ENCODE peak calls at places on chromosomes 16 and 17, in five cellular contexts. M is putamen; D is iris pigment epithelial cell; T is NCI-H1417 treated with DMSO at 0.1 percent for 48 hours; P is stimulated activated CD8-positive, alpha-beta memory T cell treated with anti-CD3 and anti-CD28 coated beads, Interleukin-15, amount 100 ng/mL, for 1 hour. O is an unnamed sample.

GRCh38 chr17:21368545-21369246 is 7.5 kb upstream of the KCNJ12 start:
- DNase-seq in P (no peak), D (no peak), M (no peak), T (no peak), O (no peak)

GRCh38 chr17:850828-851759 is 68.9 kb downstream of the MRM3 start:
- DNase-seq in D (peak; percentile 57), T (no peak), P (no peak), M (no peak), O (no peak)

GRCh38 chr17:27473748-27474609 is 17.7 kb downstream of the KSR1 start:
- DNase-seq in D (no peak), T (no peak), M (no peak), P (peak; percentile 48), O (no peak)

GRCh38 chr16:86100205-86101134 is 201.5 kb downstream of the IRF8 start:
- DNase-seq in M (no peak), D (peak; percentile 30), T (no peak), P (no peak), O (no peak)

GRCh38 chr16:80208015-80208414 is 332.8 kb upstream of the DYNLRB2 start:
- DNase-seq in M (no peak), D (no peak), T (peak; percentile 12), P (no peak), O (no peak)

GRCh38 chr16:69049146-69049545 is 56.3 kb upstream of the HAS3 start:
- DNase-seq in T (no peak), M (no peak), D (peak; percentile 79), P (no peak), O (no peak)

GRCh38 chr17:73489333-73489732 is 154.9 kb downstream of the SDK2 start:
- DNase-seq in D (no peak), T (no peak), P (no peak), M (no peak), O (no peak)

GRCh38 chr17:61981323-61981722 is 53.5 kb upstream of the INTS2 start:
- DNase-seq in T (no peak), P (no peak), D (peak; percentile 31), M (no peak), O (no peak)

GRCh38 chr17:56269509-56269908 is 116.2 kb downstream of the ANKFN1 start:
- DNase-seq in T (no peak), M (no peak), P (no peak), D (peak; percentile 11), O (no peak)

GRCh38 chr16:27314161-27314723 is 468 bp downstream of the IL4R start:
- DNase-seq in T (no peak), M (no peak), P (peak; percentile 30), D (peak; percentile 96), O (no peak)

GRCh38 chr17:43962479-43962878 is 8.7 kb upstream of the PYY start:
- DNase-seq in D (no peak), T (no peak), M (no peak), P (no peak), O (no peak)

GRCh38 chr17:29590979-29591736 is 1.7 kb upstream of the GIT1 start:
- DNase-seq in D (peak; percentile 68), P (no peak), M (no peak), T (no peak), O (no peak)

GRCh38 chr17:59327891-59328290 is 3.6 kb upstream of the YPEL2 start:
- DNase-seq in D (no peak), T (no peak), P (no peak), M (no peak), O (no peak)

GRCh38 chr17:3678095-3678820 is 9.6 kb downstream of the EMC6 start:
- DNase-seq in T (no peak), M (no peak), P (no peak), D (no peak), O (no peak)

GRCh38 chr16:12390644-12391043 is 413.0 kb downstream of the CPPED1 start:
- DNase-seq in P (no peak), M (no peak), D (peak; percentile 31), T (no peak), O (no peak)

GRCh38 chr16:73228649-73229048 is 180.7 kb upstream of the ZFHX3 start:
- DNase-seq in D (peak; percentile 84), T (no peak), M (no peak), P (no peak), O (no peak)

GRCh38 chr16:17676171-17676570 is 205.4 kb upstream of the XYLT1 start:
- DNase-seq in D (no peak), T (no peak), M (no peak), P (no peak), O (no peak)

GRCh38 chr17:80362428-80363119 is 52.4 kb upstream of the ENDOV start:
- DNase-seq in T (no peak), D (peak; percentile 49), M (no peak), P (no peak), O (no peak)

GRCh38 chr17:76601042-76601441 is 15.4 kb upstream of the ST6GALNAC2 start:
- DNase-seq in M (no peak), T (no peak), P (no peak), D (no peak), O (no peak)

GRCh38 chr17:29929544-29930398 is at the start of gene SSH2:
- DNase-seq in M (peak; percentile 89), T (peak; percentile 58), P (peak; percentile 71), D (peak; percentile 84), O (peak; percentile 64)

GRCh38 chr17:39132192-39132600 is 19.2 kb downstream of the PLXDC1 start:
- DNase-seq in P (no peak), M (no peak), T (no peak), D (peak; percentile 51), O (no peak)

GRCh38 chr16:57409065-57409464 is 4.5 kb downstream of the CCL17 start:
- DNase-seq in T (no peak), M (no peak), P (no peak), D (no peak), O (no peak)

GRCh38 chr16:57374067-57374534 is 1.8 kb downstream of the CX3CL1 start:
- DNase-seq in M (peak; percentile 83), P (no peak), T (no peak), D (peak; percentile 17), O (no peak)

GRCh38 chr17:74005790-74006189 is 197.7 kb upstream of the RPL38 start:
- DNase-seq in D (no peak), T (no peak), P (no peak), M (no peak), O (no peak)

GRCh38 chr17:66302761-66303626 is 581 bp downstream of the PRKCA start:
- DNase-seq in P (peak; percentile 14), D (no peak), M (peak; percentile 38), T (no peak), O (no peak)

GRCh38 chr16:21611546-21612384 is 12.4 kb downstream of the METTL9 start:
- DNase-seq in M (no peak), T (no peak), D (peak; percentile 63), P (no peak), O (no peak)

GRCh38 chr16:9003322-9003721 is 39.6 kb upstream of the USP7 start:
- DNase-seq in M (no peak), D (no peak), T (peak; percentile 52), P (no peak), O (no peak)

GRCh38 chr16:17835118-17835949 is 364.6 kb upstream of the XYLT1 start:
- DNase-seq in P (no peak), D (no peak), T (no peak), M (no peak), O (no peak)

O was measured in NCI-H187 treated with DMSO at 0.1 percent for 48 hours.